ENCODE peak calls at places on chromosome 1, in six cellular contexts. C is NCI-H1105, L is coronary artery, P is posterior cingulate gyrus, X is pons, R is germinal center. U is an unnamed sample.

GRCh38 chr1:66764994-66765578 is 12.8 kb downstream of the DYNLT5 start:
- DNase-seq in C (peak), L (no peak), P (no peak), X (peak), R (peak), U (peak)

GRCh38 chr1:213820362-213821149 is 167.2 kb upstream of the PROX1 start:
- DNase-seq in C (peak), L (no peak), P (no peak), X (no peak), R (no peak), U (no peak)

GRCh38 chr1:27831568-27832410 is 1.2 kb downstream of the PPP1R8 start:
- DNase-seq in C (no peak), L (no peak), P (no peak), X (no peak), R (no peak), U (no peak)

GRCh38 chr1:38071530-38072266 is 25.1 kb upstream of the POU3F1 start:
- DNase-seq in C (no peak), L (no peak), P (no peak), X (no peak), R (peak), U (no peak)

GRCh38 chr1:45493116-45493697 is 2.2 kb upstream of the TESK2 start:
- DNase-seq in C (peak), L (no peak), P (peak), X (peak), R (peak), U (peak)

GRCh38 chr1:237154173-237154572 is 112.2 kb downstream of the RYR2 start:
- DNase-seq in C (no peak), L (no peak), P (no peak), X (no peak), R (no peak), U (no peak)

GRCh38 chr1:117964290-117965038 is 34.9 kb downstream of the WDR3 start:
- DNase-seq in C (no peak), L (no peak), P (no peak), X (no peak), R (no peak), U (no peak)

GRCh38 chr1:100942304-100943046 is 46.6 kb downstream of the SLC30A7 start:
- DNase-seq in C (no peak), L (no peak), P (no peak), X (no peak), R (no peak), U (no peak)

GRCh38 chr1:209583408-209583807 is at the start of gene CAMK1G:
- DNase-seq in C (no peak), L (no peak), P (no peak), X (no peak), R (no peak), U (no peak)

GRCh38 chr1:235073331-235073967 is 55.2 kb downstream of the TOMM20 start:
- DNase-seq in C (no peak), L (no peak), P (no peak), X (no peak), R (no peak), U (peak)

GRCh38 chr1:234325878-234326492 is 47.3 kb upstream of the COA6 start:
- DNase-seq in C (no peak), L (no peak), P (no peak), X (no peak), R (no peak), U (no peak)

GRCh38 chr1:42968654-42969053 is 10.0 kb upstream of the SLC2A1 start:
- DNase-seq in C (no peak), L (no peak), P (no peak), X (no peak), R (no peak), U (no peak)

GRCh38 chr1:207787776-207788175 is 35.9 kb downstream of the CD46 start:
- DNase-seq in C (no peak), L (no peak), P (no peak), X (no peak), R (no peak), U (no peak)

GRCh38 chr1:195376190-195376589 is 1232.0 kb downstream of the KCNT2 start:
- DNase-seq in C (no peak), L (no peak), P (no peak), X (no peak), R (no peak), U (no peak)

GRCh38 chr1:52190500-52191252 is 48.8 kb downstream of the ZFYVE9 start:
- DNase-seq in C (no peak), L (no peak), P (no peak), X (no peak), R (no peak), U (no peak)

GRCh38 chr1:53851571-53852282 is 13.6 kb upstream of the NDC1 start:
- DNase-seq in C (no peak), L (no peak), P (no peak), X (no peak), R (no peak), U (no peak)

GRCh38 chr1:90834354-90835171 is 117.5 kb upstream of the BARHL2 start:
- DNase-seq in C (peak), L (no peak), P (no peak), X (no peak), R (no peak), U (no peak)

GRCh38 chr1:156721131-156721924 is 6.9 kb upstream of the METTL25B start:
- DNase-seq in C (no peak), L (no peak), P (no peak), X (no peak), R (no peak), U (no peak)

GRCh38 chr1:53552146-53552940 is 93.1 kb downstream of the DMRTB1 start:
- DNase-seq in C (no peak), L (no peak), P (no peak), X (no peak), R (no peak), U (no peak)

GRCh38 chr1:215845224-215845902 is 278.3 kb downstream of the KCTD3 start:
- DNase-seq in C (no peak), L (no peak), P (no peak), X (peak), R (no peak), U (no peak)

GRCh38 chr1:25889470-25889869 is 14.0 kb upstream of the PAQR7 start:
- DNase-seq in C (no peak), L (no peak), P (no peak), X (no peak), R (no peak), U (no peak)

GRCh38 chr1:168106274-168106673 is 30.5 kb downstream of the GPR161 start:
- DNase-seq in C (no peak), L (peak), P (no peak), X (no peak), R (no peak), U (no peak)